ENCODE peak calls at places on chromosomes 7 and 10, in five cellular contexts. One of them, this sample, is unnamed.

GRCh38 chr10:2925631-2926030 is 141.7 kb upstream of the PFKP start:
- DNase-seq in mammary epithelial cell: no peak
- DNase-seq in IMR-90: peak; percentile 40
- DNase-seq in tibial nerve: peak; percentile 44
- DNase-seq in A549: no peak
- DNase-seq in this sample: no peak

GRCh38 chr10:131231323-131231964 is 80.1 kb downstream of the TCERG1L start:
- DNase-seq in mammary epithelial cell: no peak
- DNase-seq in IMR-90: no peak
- DNase-seq in tibial nerve: no peak
- DNase-seq in A549: no peak
- DNase-seq in this sample: no peak

GRCh38 chr10:20485554-20485953 is 411.6 kb downstream of the NEBL start:
- DNase-seq in mammary epithelial cell: no peak
- DNase-seq in IMR-90: no peak
- DNase-seq in tibial nerve: no peak
- DNase-seq in A549: no peak
- DNase-seq in this sample: no peak

GRCh38 chr7:39603931-39604330 is 19.4 kb upstream of the RALA start:
- DNase-seq in mammary epithelial cell: no peak
- DNase-seq in IMR-90: no peak
- DNase-seq in tibial nerve: no peak
- DNase-seq in A549: no peak
- DNase-seq in this sample: no peak

GRCh38 chr7:151080091-151080521 is 503 bp downstream of the FASTK start:
- DNase-seq in mammary epithelial cell: peak; percentile 38
- DNase-seq in IMR-90: no peak
- DNase-seq in tibial nerve: no peak
- DNase-seq in A549: no peak
- DNase-seq in this sample: peak; percentile 47

GRCh38 chr10:48506147-48506917 is 98.5 kb downstream of the ARHGAP22 start:
- DNase-seq in mammary epithelial cell: no peak
- DNase-seq in IMR-90: peak; percentile 56
- DNase-seq in tibial nerve: no peak
- DNase-seq in A549: peak; percentile 32
- DNase-seq in this sample: no peak

GRCh38 chr7:4268040-4268965 is 413.8 kb upstream of the FOXK1 start:
- DNase-seq in mammary epithelial cell: no peak
- DNase-seq in IMR-90: no peak
- DNase-seq in tibial nerve: no peak
- DNase-seq in A549: no peak
- DNase-seq in this sample: no peak

GRCh38 chr10:44997105-44997748 is 3.5 kb upstream of the ZNF22 start:
- DNase-seq in mammary epithelial cell: no peak
- DNase-seq in IMR-90: no peak
- DNase-seq in tibial nerve: peak; percentile 5
- DNase-seq in A549: no peak
- DNase-seq in this sample: no peak

DNA sequence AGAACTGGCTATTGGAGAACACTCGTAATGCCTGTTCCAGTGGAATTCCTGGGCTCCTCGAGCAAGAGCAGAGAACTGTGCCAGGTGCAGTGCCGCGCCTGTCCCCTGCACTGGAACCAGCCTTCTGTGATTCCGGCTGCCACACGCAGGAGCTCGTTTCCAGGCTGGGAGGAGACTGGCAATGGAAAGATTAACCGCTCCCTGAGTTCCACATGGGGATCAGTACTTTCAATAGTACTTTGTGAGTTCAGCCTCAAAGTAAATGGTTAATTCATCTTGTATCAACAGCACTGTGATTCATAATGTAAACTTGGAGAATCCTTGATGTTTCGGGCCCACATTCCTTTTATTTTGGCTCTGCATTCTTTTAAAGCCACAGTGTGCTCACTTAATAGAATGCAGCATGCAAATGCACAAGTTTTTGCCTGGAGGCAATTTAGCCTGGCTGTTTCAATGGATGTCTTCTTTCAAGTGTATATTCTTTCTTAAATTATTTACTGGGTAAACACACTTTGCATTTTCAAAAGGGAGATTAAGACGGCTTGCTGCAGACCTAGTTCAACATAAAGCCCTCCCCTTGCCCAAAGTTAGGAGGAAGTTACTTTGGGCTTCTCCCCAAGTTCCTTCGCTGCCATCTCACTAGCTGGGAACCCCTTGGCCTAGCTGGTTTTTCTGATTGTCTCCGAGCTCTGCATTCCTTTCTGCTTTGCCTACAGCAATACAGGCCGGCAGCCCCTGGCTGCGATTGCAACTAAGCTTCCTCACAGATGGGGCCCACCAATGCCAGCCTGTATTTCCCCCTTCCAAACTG is 138.1 kb upstream of the TCF7L2 start:
- DNase-seq in mammary epithelial cell: peak; percentile 93
- DNase-seq in IMR-90: peak; percentile 94
- DNase-seq in tibial nerve: no peak
- DNase-seq in A549: peak; percentile 97
- DNase-seq in this sample: no peak
- H3K27ac ChIP-seq in mammary epithelial cell: no peak overlapping the region
- H3K27ac ChIP-seq in IMR-90: peak overlapping the region; percentile 84
- H3K27ac ChIP-seq in tibial nerve: peak overlapping the region; percentile 27
- H3K27ac ChIP-seq in A549: peak overlapping the region; percentile 84
- H3K27ac ChIP-seq in this sample: no peak overlapping the region

GRCh38 chr10:63206576-63206975 is 73.4 kb downstream of the NRBF2 start:
- DNase-seq in mammary epithelial cell: no peak
- DNase-seq in IMR-90: peak; percentile 20
- DNase-seq in tibial nerve: no peak
- DNase-seq in A549: no peak
- DNase-seq in this sample: no peak

GRCh38 chr10:63208981-63209380 is 75.9 kb downstream of the NRBF2 start:
- DNase-seq in mammary epithelial cell: no peak
- DNase-seq in IMR-90: peak; percentile 75
- DNase-seq in tibial nerve: no peak
- DNase-seq in A549: no peak
- DNase-seq in this sample: no peak

GRCh38 chr10:63201118-63201517 is 68.0 kb downstream of the NRBF2 start:
- DNase-seq in mammary epithelial cell: no peak
- DNase-seq in IMR-90: no peak
- DNase-seq in tibial nerve: no peak
- DNase-seq in A549: no peak
- DNase-seq in this sample: no peak

GRCh38 chr10:63206997-63207952 is 74.1 kb downstream of the NRBF2 start:
- DNase-seq in mammary epithelial cell: peak; percentile 62
- DNase-seq in IMR-90: peak; percentile 94
- DNase-seq in tibial nerve: peak; percentile 17
- DNase-seq in A549: no peak
- DNase-seq in this sample: no peak

DNA sequence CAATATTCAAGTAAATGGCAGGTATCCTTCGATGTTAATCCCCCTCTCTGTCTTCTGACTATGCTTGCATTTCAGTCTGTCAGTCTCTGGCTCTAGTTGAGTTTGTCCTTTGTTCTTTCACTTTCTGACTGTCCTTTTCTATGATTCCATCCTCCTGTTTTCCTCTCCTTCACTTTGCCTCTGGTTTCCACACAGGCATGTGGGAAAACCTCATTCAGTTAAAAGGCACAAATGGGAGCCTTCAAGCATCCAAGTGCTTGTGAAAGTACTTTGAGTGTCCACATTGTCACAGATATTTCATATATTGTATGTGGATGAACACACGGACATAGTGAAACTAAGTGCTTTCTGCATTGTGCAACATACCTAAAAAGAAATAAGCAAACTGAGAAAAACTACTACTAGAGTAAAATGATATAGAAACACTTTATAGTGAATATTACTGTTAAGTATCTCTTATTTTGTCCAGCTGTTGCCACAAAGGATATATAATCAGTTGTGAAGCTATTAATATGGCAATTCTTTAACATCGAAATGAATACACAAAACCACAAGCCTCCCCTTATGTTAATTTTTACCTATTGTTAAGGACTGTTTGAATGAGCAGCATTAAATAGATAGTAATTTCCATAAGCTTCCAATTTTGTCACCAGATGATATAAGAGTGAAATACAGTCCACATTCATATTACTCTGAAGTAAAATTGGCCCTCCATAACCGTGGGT is 71.7 kb downstream of the NRBF2 start:
- DNase-seq in mammary epithelial cell: no peak
- DNase-seq in IMR-90: no peak
- DNase-seq in tibial nerve: no peak
- DNase-seq in A549: no peak
- DNase-seq in this sample: no peak
- H3K4me1 ChIP-seq in mammary epithelial cell: peaks cover 13% of the 10 kb centered on the region
- H3K4me1 ChIP-seq in IMR-90: peaks cover 9% of the 10 kb centered on the region
- H3K4me1 ChIP-seq in tibial nerve: peaks cover 26% of the 10 kb centered on the region
- H3K4me1 ChIP-seq in A549: peaks cover 3% of the 10 kb centered on the region
- H3K4me1 ChIP-seq in this sample: peaks cover 21% of the 10 kb centered on the region

DNA sequence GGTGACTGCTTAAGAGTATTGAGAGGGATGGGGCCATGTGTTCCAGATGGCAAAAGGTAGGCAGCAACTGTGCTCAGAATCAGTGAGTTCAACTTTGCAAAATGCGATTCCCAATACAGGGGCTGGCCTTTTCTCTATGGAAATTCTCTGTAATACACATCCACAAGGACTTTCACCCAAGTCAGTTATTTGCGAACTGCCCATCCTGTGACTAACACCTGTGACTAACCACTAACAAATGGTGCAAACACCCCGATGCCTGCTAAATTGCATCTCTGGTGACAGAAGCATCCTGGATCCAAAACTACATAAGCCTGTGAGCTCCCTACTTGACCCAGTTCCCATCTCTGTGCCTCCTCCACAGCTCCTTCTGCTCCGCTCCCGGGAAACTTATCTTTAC is 9.0 kb upstream of the CUZD1 start:
- DNase-seq in mammary epithelial cell: peak; percentile 60
- DNase-seq in IMR-90: peak; percentile 92
- DNase-seq in tibial nerve: no peak
- DNase-seq in A549: peak; percentile 56
- DNase-seq in this sample: no peak
- H3K27ac ChIP-seq in mammary epithelial cell: peak overlapping the region; percentile 9
- H3K27ac ChIP-seq in IMR-90: peak overlapping the region; percentile 17
- H3K27ac ChIP-seq in tibial nerve: no peak overlapping the region
- H3K27ac ChIP-seq in A549: peak overlapping the region; percentile 64
- H3K27ac ChIP-seq in this sample: no peak overlapping the region

DNA sequence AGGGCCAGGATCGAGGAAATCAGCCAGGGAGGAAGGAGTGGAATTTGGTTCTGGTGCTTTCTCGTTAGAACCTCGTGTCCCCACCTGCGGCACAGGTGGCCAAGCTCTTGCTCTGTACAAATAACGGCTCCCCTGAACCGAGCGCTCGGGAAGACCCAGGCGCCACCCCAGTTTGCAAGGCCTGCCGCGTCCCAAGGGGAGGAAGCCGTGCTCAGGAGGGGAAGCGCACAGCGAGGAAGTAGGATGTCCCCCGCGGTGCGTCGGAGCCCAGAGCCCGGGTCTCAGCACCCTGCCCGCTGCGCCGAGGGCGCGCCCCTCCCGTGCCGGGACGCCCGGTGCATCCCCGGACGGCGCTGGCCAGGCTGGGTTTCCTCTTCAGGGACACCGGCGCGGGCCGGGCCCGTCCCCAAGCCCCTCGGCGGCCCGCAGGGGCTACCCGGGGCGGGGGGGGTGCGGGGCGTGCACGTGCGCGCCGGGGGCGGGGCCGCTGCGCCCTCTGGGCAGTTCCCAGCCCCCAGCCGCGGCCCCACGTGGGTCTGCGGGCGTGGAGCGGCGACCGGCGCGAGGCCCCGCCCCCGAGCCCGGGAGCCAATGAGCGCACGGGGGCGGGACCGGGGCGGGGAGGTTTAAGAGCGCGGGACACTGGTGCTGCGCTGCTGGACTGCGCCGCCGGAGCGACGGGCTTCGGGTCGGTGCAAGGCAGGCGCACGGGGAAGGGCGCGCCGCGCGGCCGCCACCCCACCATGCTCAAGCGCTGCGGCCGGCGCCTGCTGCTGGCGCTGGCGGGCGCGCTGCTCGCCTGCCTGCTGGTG is at the start of gene LFNG:
- DNase-seq in mammary epithelial cell: peak; percentile 86
- DNase-seq in IMR-90: peak; percentile 83
- DNase-seq in tibial nerve: peak; percentile 73
- DNase-seq in A549: peak; percentile 92
- DNase-seq in this sample: peak; percentile 82
- H3K4me1 ChIP-seq in mammary epithelial cell: peaks cover 61% of the 10 kb centered on the region
- H3K4me1 ChIP-seq in IMR-90: peaks cover 33% of the 10 kb centered on the region
- H3K4me1 ChIP-seq in tibial nerve: peaks cover 58% of the 10 kb centered on the region
- H3K4me1 ChIP-seq in A549: peaks cover 65% of the 10 kb centered on the region
- H3K4me1 ChIP-seq in this sample: peaks cover 38% of the 10 kb centered on the region

GRCh38 chr7:101172005-101172853 is 6.9 kb upstream of the VGF start:
- DNase-seq in mammary epithelial cell: no peak
- DNase-seq in IMR-90: no peak
- DNase-seq in tibial nerve: no peak
- DNase-seq in A549: no peak
- DNase-seq in this sample: no peak

GRCh38 chr7:101174322-101174854 is 5.7 kb downstream of the NAT16 start:
- DNase-seq in mammary epithelial cell: no peak
- DNase-seq in IMR-90: no peak
- DNase-seq in tibial nerve: no peak
- DNase-seq in A549: no peak
- DNase-seq in this sample: no peak

GRCh38 chr7:101171442-101171837 is 6.1 kb upstream of the VGF start:
- DNase-seq in mammary epithelial cell: no peak
- DNase-seq in IMR-90: no peak
- DNase-seq in tibial nerve: no peak
- DNase-seq in A549: no peak
- DNase-seq in this sample: no peak

GRCh38 chr7:101173752-101174244 is 6.3 kb downstream of the NAT16 start:
- DNase-seq in mammary epithelial cell: no peak
- DNase-seq in IMR-90: no peak
- DNase-seq in tibial nerve: no peak
- DNase-seq in A549: peak; percentile 59
- DNase-seq in this sample: peak; percentile 71

GRCh38 chr7:101172854-101173751 is 7.0 kb downstream of the NAT16 start:
- DNase-seq in mammary epithelial cell: peak; percentile 68
- DNase-seq in IMR-90: peak; percentile 71
- DNase-seq in tibial nerve: no peak
- DNase-seq in A549: no peak
- DNase-seq in this sample: no peak
- H3K27ac ChIP-seq in mammary epithelial cell: no peak overlapping the region
- H3K27ac ChIP-seq in IMR-90: no peak overlapping the region
- H3K27ac ChIP-seq in tibial nerve: no peak overlapping the region
- H3K27ac ChIP-seq in A549: peak overlapping the region; percentile 52
- H3K27ac ChIP-seq in this sample: no peak overlapping the region

DNA sequence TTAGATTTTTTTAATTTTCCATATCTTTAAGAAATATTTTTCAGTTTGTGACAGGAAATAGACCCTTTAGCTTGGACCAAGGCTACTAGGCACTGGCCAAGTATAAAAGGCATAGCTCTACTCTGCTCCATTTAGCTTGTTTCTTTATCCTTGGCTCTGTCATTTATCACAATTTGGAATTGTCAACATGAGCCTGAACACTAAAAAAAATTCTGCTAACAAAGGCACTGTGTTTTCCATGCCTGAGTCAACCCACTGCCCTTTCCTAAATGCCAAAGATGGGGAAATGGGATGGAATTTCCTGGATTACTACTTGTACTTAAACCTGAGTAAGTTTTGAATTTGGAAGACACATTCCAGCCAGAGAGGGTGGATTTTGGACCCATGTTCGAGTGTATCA is 128.4 kb downstream of the NSUN6 start:
- DNase-seq in mammary epithelial cell: peak; percentile 3
- DNase-seq in IMR-90: peak; percentile 22
- DNase-seq in tibial nerve: no peak
- DNase-seq in A549: no peak
- DNase-seq in this sample: no peak
- H3K4me1 ChIP-seq in mammary epithelial cell: no peaks in the 10 kb centered on the region
- H3K4me1 ChIP-seq in IMR-90: peaks cover 5% of the 10 kb centered on the region
- H3K4me1 ChIP-seq in tibial nerve: no peaks in the 10 kb centered on the region
- H3K4me1 ChIP-seq in A549: no peaks in the 10 kb centered on the region
- H3K4me1 ChIP-seq in this sample: no peaks in the 10 kb centered on the region

GRCh38 chr10:119669331-119669730 is 18.2 kb downstream of the BAG3 start:
- DNase-seq in mammary epithelial cell: no peak
- DNase-seq in IMR-90: no peak
- DNase-seq in tibial nerve: no peak
- DNase-seq in A549: no peak
- DNase-seq in this sample: no peak
- H3K27ac ChIP-seq in mammary epithelial cell: no peak overlapping the region
- H3K27ac ChIP-seq in IMR-90: no peak overlapping the region
- H3K27ac ChIP-seq in tibial nerve: no peak overlapping the region
- H3K27ac ChIP-seq in A549: no peak overlapping the region
- H3K27ac ChIP-seq in this sample: no peak overlapping the region

This sample was measured in CD8-positive, alpha-beta memory T cell.